ENCODE peak calls at places on chromosomes 4 and X, in four cellular contexts. One of them, this sample, is unnamed.

GRCh38 chr4:54658321-54659093 is 750 bp downstream of the KIT start:
- DNase-seq in choroid plexus epithelial cell: peak
- DNase-seq in A549: peak
- DNase-seq in heart left ventricle: peak
- DNase-seq in this sample: peak

GRCh38 chrX:12065251-12065650 is 73.0 kb upstream of the FRMPD4 start:
- DNase-seq in heart left ventricle: no peak
- DNase-seq in choroid plexus epithelial cell: peak
- DNase-seq in A549: peak
- DNase-seq in this sample: peak

GRCh38 chr4:4507923-4508322 is 33.9 kb downstream of the STX18 start:
- DNase-seq in choroid plexus epithelial cell: peak
- DNase-seq in heart left ventricle: no peak
- DNase-seq in A549: no peak
- DNase-seq in this sample: peak

GRCh38 chrX:72245461-72246089 is 6.7 kb upstream of the ERCC6L start:
- DNase-seq in A549: peak
- DNase-seq in choroid plexus epithelial cell: peak
- DNase-seq in heart left ventricle: peak
- DNase-seq in this sample: peak

GRCh38 chrX:49053223-49054072 is 5.4 kb upstream of the CCDC120 start:
- DNase-seq in A549: peak
- DNase-seq in choroid plexus epithelial cell: peak
- DNase-seq in heart left ventricle: peak
- DNase-seq in this sample: peak

GRCh38 chr4:83618991-83619390 is 83.1 kb downstream of the GPAT3 start:
- DNase-seq in choroid plexus epithelial cell: peak
- DNase-seq in A549: no peak
- DNase-seq in heart left ventricle: peak
- DNase-seq in this sample: peak

GRCh38 chr4:42953316-42953715 is 60.8 kb downstream of the GRXCR1 start:
- DNase-seq in choroid plexus epithelial cell: no peak
- DNase-seq in A549: no peak
- DNase-seq in heart left ventricle: no peak
- DNase-seq in this sample: no peak

GRCh38 chr4:134666640-134667039 is 465.1 kb upstream of the PABPC4L start:
- DNase-seq in heart left ventricle: no peak
- DNase-seq in A549: no peak
- DNase-seq in choroid plexus epithelial cell: no peak
- DNase-seq in this sample: no peak

GRCh38 chr4:84028340-84028739 is 470.8 kb downstream of the NKX6-1 start:
- DNase-seq in heart left ventricle: no peak
- DNase-seq in A549: peak
- DNase-seq in choroid plexus epithelial cell: peak
- DNase-seq in this sample: no peak

GRCh38 chrX:45068555-45068954 is 132.1 kb downstream of the DIPK2B start:
- DNase-seq in choroid plexus epithelial cell: peak
- DNase-seq in A549: no peak
- DNase-seq in heart left ventricle: no peak
- DNase-seq in this sample: no peak

GRCh38 chr4:3388461-3389185 is 53.1 kb upstream of the HGFAC start:
- DNase-seq in A549: no peak
- DNase-seq in heart left ventricle: no peak
- DNase-seq in choroid plexus epithelial cell: peak
- DNase-seq in this sample: peak

GRCh38 chr4:82851902-82852750 is 38.8 kb downstream of the SEC31A start:
- DNase-seq in choroid plexus epithelial cell: peak
- DNase-seq in A549: peak
- DNase-seq in heart left ventricle: no peak
- DNase-seq in this sample: peak

GRCh38 chr4:13985824-13986223 is 358.3 kb upstream of the BOD1L1 start:
- DNase-seq in heart left ventricle: no peak
- DNase-seq in A549: no peak
- DNase-seq in choroid plexus epithelial cell: peak
- DNase-seq in this sample: peak

DNA sequence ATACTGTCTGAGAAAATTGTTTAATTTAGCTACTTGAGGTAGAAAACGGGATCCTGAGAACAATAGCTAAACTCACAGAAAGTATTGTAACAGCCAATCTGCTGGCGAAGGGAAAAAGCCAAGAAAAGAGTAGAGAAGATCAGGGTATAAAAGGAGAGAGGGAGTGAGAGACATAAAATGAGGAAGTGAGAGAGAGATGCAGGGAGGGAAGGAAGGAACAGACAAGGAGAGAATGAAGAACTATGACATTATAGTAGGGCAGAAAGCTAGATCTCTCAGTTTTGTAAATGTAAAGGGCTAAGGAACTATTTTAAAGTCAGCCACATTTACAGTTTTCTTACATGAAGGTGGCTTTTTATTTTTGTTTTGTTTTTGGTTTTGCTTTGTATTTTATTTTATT is 1.6 kb upstream of the GIMD1 start:
- DNase-seq in choroid plexus epithelial cell: no peak
- DNase-seq in A549: no peak
- DNase-seq in heart left ventricle: no peak
- DNase-seq in this sample: no peak
- H3K4me3 ChIP-seq in choroid plexus epithelial cell: no peak
- H3K4me3 ChIP-seq in A549: no peak
- H3K4me3 ChIP-seq in heart left ventricle: no peak
- H3K4me3 ChIP-seq in this sample: no peak

GRCh38 chrX:115547448-115547847 is 13.5 kb upstream of the PLS3 start:
- DNase-seq in heart left ventricle: no peak
- DNase-seq in choroid plexus epithelial cell: no peak
- DNase-seq in A549: no peak
- DNase-seq in this sample: no peak
- TF ChIP-seq CTCF in heart left ventricle: no peak
- TF ChIP-seq CTCF in choroid plexus epithelial cell: peak
- TF ChIP-seq CTCF in A549: peak
- TF ChIP-seq CTCF in this sample: no peak

GRCh38 chrX:23954396-23954795 is 46.6 kb downstream of the CXorf58 start:
- DNase-seq in choroid plexus epithelial cell: no peak
- DNase-seq in heart left ventricle: no peak
- DNase-seq in A549: no peak
- DNase-seq in this sample: no peak

GRCh38 chrX:23952401-23952800 is 44.6 kb downstream of the CXorf58 start:
- DNase-seq in choroid plexus epithelial cell: no peak
- DNase-seq in A549: no peak
- DNase-seq in heart left ventricle: no peak
- DNase-seq in this sample: no peak

GRCh38 chrX:23953908-23954269 is 46.1 kb downstream of the CXorf58 start:
- DNase-seq in heart left ventricle: no peak
- DNase-seq in choroid plexus epithelial cell: no peak
- DNase-seq in A549: no peak
- DNase-seq in this sample: no peak

DNA sequence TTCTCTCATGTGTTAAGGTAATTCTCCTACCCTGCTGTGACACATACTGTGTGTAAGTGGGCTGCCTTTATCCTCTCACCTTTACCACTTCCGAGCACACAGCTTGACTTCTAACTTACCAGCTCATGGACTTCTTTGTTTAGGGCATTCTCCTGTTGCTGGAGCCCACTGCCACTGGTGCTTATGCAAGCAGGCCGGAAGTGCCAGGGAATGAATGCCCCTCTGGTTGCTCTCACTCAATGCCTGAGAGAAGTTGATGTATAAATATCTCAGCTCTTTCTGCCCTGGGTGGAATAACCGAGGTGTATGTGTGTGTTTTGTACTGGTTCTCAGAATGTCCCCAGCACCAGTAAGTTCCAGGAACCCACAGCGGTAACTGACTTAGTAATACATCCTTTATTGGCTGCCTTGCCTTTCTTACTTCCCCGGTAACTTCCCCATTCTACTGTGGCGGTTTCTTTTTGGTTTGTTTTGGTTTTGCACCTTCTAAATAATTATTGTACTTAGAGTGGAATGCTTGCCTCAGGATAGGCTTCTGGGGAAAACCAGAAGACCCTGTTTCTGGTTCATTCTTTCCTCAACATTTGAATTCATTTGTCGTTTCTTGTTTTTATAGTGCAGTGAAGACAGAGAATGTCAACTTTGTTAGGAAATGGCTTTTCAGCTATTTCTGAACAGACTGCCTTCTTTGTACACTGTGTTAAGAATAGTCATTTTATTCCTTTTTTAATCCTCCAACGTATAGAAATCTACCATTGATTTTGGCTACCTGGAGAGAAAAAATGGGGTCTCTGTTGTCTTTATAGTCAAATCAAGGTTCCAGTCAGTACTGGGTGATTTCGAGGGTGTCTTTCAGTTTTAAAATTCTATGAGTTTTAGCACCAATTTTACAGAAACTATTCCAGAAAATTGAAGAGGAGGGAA is 45.4 kb downstream of the CXorf58 start:
- DNase-seq in choroid plexus epithelial cell: peak
- DNase-seq in heart left ventricle: no peak
- DNase-seq in A549: peak
- DNase-seq in this sample: no peak
- H3K4me3 ChIP-seq in choroid plexus epithelial cell: no peak
- H3K4me3 ChIP-seq in heart left ventricle: no peak
- H3K4me3 ChIP-seq in A549: no peak
- H3K4me3 ChIP-seq in this sample: no peak

DNA sequence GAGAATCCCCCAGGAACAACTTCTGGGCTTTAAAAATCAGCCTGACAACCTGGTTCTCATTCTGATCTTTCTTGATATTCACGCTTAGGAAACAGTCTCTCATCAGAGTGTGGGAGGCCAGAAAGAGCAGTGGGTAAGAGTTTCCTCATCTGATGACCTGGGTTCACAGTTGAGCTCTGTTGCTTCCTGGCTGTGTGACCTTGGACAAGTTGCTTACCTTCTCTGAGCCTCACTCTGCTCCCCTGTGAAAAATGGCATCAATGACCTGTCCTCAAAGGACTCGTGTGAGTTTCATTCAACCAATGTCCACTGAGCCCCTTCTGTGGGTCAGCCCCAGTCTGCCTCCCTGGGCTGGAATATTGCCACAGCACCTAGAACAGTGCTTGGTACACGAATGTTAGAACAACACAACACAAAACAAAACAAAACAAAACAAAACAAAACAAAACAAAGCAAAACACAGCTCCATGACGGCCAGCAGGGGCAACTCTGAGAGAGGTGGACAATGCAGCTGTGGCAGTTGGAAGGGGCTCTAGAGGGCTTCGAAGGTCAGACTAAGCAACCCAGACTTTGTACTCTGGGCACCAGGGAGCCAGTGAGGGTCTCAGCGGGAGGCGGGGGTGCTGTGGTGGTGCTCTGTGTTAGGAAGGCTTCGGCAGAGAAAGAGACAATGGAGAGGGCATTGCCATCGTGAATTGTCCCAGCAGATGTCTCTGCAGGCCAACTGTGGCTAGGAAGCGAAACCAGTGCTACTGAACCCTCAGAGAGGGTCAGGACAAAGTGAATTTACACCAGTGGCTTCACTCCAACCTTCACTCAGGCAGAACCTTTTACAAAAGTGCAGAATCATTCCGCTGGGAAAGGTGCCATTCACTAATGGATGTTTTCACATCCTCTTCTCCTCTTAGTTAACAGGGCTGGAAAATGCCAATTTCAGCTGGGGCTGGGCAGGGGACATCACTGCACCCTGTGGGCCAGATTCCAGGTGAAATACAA is 14.3 kb upstream of the C4orf50 start:
- DNase-seq in heart left ventricle: no peak
- DNase-seq in choroid plexus epithelial cell: no peak
- DNase-seq in A549: peak
- DNase-seq in this sample: no peak
- TF ChIP-seq CTCF in heart left ventricle: no peak
- TF ChIP-seq CTCF in choroid plexus epithelial cell: no peak
- TF ChIP-seq CTCF in A549: no peak
- TF ChIP-seq CTCF in this sample: no peak

This sample was measured in cardiac fibroblast.